ENCODE peak calls at places on chromosomes 13 and 19, in six cellular contexts. One of them, this sample, is unnamed.

GRCh38 chr19:6074709-6075403 is 35.4 kb downstream of the RFX2 start:
- DNase-seq in IMR-90: no peak
- DNase-seq in tibial nerve: no peak
- DNase-seq in mammary epithelial cell: no peak
- DNase-seq in left ventricle myocardium inferior: no peak
- DNase-seq in fibroblast of lung: no peak
- DNase-seq in this sample: no peak

GRCh38 chr19:29741776-29742175 is 26.7 kb upstream of the C19orf12 start:
- DNase-seq in fibroblast of lung: no peak
- DNase-seq in left ventricle myocardium inferior: no peak
- DNase-seq in IMR-90: no peak
- DNase-seq in mammary epithelial cell: no peak
- DNase-seq in tibial nerve: no peak
- DNase-seq in this sample: no peak

GRCh38 chr13:114248011-114248410 is 13.3 kb downstream of the CDC16 start:
- DNase-seq in mammary epithelial cell: no peak
- DNase-seq in fibroblast of lung: peak
- DNase-seq in tibial nerve: no peak
- DNase-seq in IMR-90: peak
- DNase-seq in left ventricle myocardium inferior: no peak
- DNase-seq in this sample: no peak

GRCh38 chr19:55086730-55087541 is 11.3 kb downstream of the EPS8L1 start:
- DNase-seq in tibial nerve: peak
- DNase-seq in fibroblast of lung: peak
- DNase-seq in IMR-90: peak
- DNase-seq in left ventricle myocardium inferior: peak
- DNase-seq in mammary epithelial cell: no peak
- DNase-seq in this sample: peak

GRCh38 chr13:111850976-111851375 is 216.0 kb upstream of the SOX1 start:
- DNase-seq in mammary epithelial cell: no peak
- DNase-seq in left ventricle myocardium inferior: no peak
- DNase-seq in tibial nerve: no peak
- DNase-seq in fibroblast of lung: no peak
- DNase-seq in IMR-90: no peak
- DNase-seq in this sample: no peak

GRCh38 chr19:34457446-34457845 is 24.1 kb upstream of the WTIP start:
- DNase-seq in left ventricle myocardium inferior: no peak
- DNase-seq in fibroblast of lung: no peak
- DNase-seq in tibial nerve: no peak
- DNase-seq in mammary epithelial cell: no peak
- DNase-seq in IMR-90: no peak
- DNase-seq in this sample: no peak

GRCh38 chr19:31054430-31054829 is 294.8 kb downstream of the TSHZ3 start:
- DNase-seq in tibial nerve: no peak
- DNase-seq in IMR-90: peak
- DNase-seq in left ventricle myocardium inferior: peak
- DNase-seq in mammary epithelial cell: peak
- DNase-seq in fibroblast of lung: peak
- DNase-seq in this sample: peak

GRCh38 chr13:94112227-94112626 is 367.3 kb downstream of the DCT start:
- DNase-seq in tibial nerve: peak
- DNase-seq in IMR-90: peak
- DNase-seq in mammary epithelial cell: peak
- DNase-seq in left ventricle myocardium inferior: no peak
- DNase-seq in fibroblast of lung: peak
- DNase-seq in this sample: peak

GRCh38 chr13:110944121-110944967 is 29.5 kb upstream of the ANKRD10 start:
- DNase-seq in left ventricle myocardium inferior: no peak
- DNase-seq in IMR-90: peak
- DNase-seq in fibroblast of lung: peak
- DNase-seq in tibial nerve: no peak
- DNase-seq in mammary epithelial cell: peak
- DNase-seq in this sample: peak

GRCh38 chr13:47215741-47216140 is 318.9 kb upstream of the HTR2A start:
- DNase-seq in fibroblast of lung: peak
- DNase-seq in tibial nerve: no peak
- DNase-seq in IMR-90: peak
- DNase-seq in left ventricle myocardium inferior: no peak
- DNase-seq in mammary epithelial cell: peak
- DNase-seq in this sample: peak

GRCh38 chr13:99380402-99380801 is 73.2 kb upstream of the GPR183 start:
- DNase-seq in tibial nerve: no peak
- DNase-seq in fibroblast of lung: no peak
- DNase-seq in mammary epithelial cell: no peak
- DNase-seq in left ventricle myocardium inferior: no peak
- DNase-seq in IMR-90: no peak
- DNase-seq in this sample: no peak
- H3K27ac ChIP-seq in tibial nerve: no peak
- H3K27ac ChIP-seq in fibroblast of lung: no peak
- H3K27ac ChIP-seq in mammary epithelial cell: no peak
- H3K27ac ChIP-seq in left ventricle myocardium inferior: peak
- H3K27ac ChIP-seq in IMR-90: no peak
- H3K27ac ChIP-seq in this sample: no peak

GRCh38 chr13:31538067-31539042 is 201.0 kb upstream of the RXFP2 start:
- DNase-seq in tibial nerve: no peak
- DNase-seq in mammary epithelial cell: peak
- DNase-seq in IMR-90: peak
- DNase-seq in fibroblast of lung: peak
- DNase-seq in left ventricle myocardium inferior: no peak
- DNase-seq in this sample: peak
- TF ChIP-seq CTCF in tibial nerve: no peak
- TF ChIP-seq CTCF in mammary epithelial cell: peak
- TF ChIP-seq CTCF in IMR-90: peak
- TF ChIP-seq CTCF in fibroblast of lung: peak
- TF ChIP-seq CTCF in left ventricle myocardium inferior: peak
- TF ChIP-seq CTCF in this sample: peak

DNA sequence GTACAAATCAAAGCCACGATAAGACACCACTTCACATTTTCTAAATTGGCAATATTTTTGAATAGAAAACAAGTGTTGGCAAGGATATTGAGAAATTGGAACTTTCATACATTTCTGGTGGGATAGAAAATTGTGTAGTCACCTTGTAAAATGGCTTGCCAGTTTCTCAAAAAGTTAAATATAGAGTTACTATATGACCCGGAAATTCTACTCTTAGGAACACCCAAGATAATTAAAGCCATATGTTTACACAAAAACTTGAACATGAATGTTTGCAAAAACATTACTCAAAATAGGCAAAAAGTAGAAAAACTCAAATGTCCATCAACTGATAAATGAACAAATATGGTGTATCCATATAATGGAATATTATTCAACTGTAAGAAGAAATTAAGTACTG is 552.5 kb downstream of the TBC1D4 start:
- DNase-seq in IMR-90: no peak
- DNase-seq in left ventricle myocardium inferior: no peak
- DNase-seq in fibroblast of lung: no peak
- DNase-seq in mammary epithelial cell: no peak
- DNase-seq in tibial nerve: no peak
- DNase-seq in this sample: no peak
- H3K27ac ChIP-seq in IMR-90: no peak
- H3K27ac ChIP-seq in left ventricle myocardium inferior: no peak
- H3K27ac ChIP-seq in fibroblast of lung: no peak
- H3K27ac ChIP-seq in mammary epithelial cell: no peak
- H3K27ac ChIP-seq in tibial nerve: no peak
- H3K27ac ChIP-seq in this sample: no peak

GRCh38 chr19:7917292-7918061 is 2.7 kb upstream of the SNAPC2 start:
- DNase-seq in mammary epithelial cell: no peak
- DNase-seq in IMR-90: peak
- DNase-seq in left ventricle myocardium inferior: no peak
- DNase-seq in fibroblast of lung: peak
- DNase-seq in tibial nerve: no peak
- DNase-seq in this sample: no peak
- TF ChIP-seq CTCF in mammary epithelial cell: no peak
- TF ChIP-seq CTCF in IMR-90: peak
- TF ChIP-seq CTCF in left ventricle myocardium inferior: peak
- TF ChIP-seq CTCF in fibroblast of lung: peak
- TF ChIP-seq CTCF in tibial nerve: peak
- TF ChIP-seq CTCF in this sample: peak

DNA sequence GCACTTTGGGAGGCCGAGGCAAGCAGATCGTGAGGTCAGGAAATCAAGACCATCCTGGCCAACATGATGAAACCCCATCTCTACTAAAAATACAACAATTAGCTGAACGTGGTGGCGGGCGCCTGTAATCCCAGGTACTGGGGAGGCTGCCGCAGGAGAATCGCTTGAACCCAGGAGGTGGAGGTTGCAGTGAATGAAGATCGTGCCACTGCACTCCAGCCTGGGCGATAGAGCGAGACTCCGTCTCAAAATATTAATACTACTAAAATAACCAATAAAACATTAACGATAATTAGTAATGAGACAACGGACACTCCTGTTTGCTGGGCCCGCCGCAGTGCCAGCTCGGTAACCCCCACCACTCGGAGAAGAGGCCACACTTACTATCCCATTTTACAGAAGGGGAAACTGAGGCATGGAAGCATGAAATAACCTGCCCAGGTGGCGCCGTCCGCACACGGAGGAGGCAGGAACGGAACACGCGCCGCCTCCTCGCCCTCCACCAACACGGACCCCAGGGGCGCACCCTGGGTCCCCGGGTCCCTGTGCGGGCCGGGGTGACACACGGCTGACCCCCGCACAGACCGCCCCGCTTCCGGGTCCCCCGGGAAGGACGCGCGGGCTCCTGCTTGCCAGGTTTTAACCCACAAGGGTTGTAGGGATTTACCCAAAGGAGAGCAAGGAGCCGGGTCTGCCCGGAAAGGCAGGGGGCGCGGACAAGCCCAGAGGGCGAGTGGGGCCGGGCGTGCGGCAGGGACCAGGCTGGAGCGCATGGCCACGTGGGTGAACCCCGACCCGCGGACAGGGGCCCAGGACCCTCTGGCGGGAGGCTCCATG is 1.6 kb downstream of the R3HDM4 start:
- DNase-seq in fibroblast of lung: no peak
- DNase-seq in IMR-90: no peak
- DNase-seq in mammary epithelial cell: no peak
- DNase-seq in left ventricle myocardium inferior: no peak
- DNase-seq in tibial nerve: no peak
- DNase-seq in this sample: no peak
- H3K27ac ChIP-seq in fibroblast of lung: no peak
- H3K27ac ChIP-seq in IMR-90: no peak
- H3K27ac ChIP-seq in mammary epithelial cell: no peak
- H3K27ac ChIP-seq in left ventricle myocardium inferior: no peak
- H3K27ac ChIP-seq in tibial nerve: no peak
- H3K27ac ChIP-seq in this sample: peak

GRCh38 chr19:45133661-45134060 is 27.1 kb downstream of the NKPD1 start:
- DNase-seq in tibial nerve: no peak
- DNase-seq in fibroblast of lung: no peak
- DNase-seq in mammary epithelial cell: no peak
- DNase-seq in IMR-90: no peak
- DNase-seq in left ventricle myocardium inferior: no peak
- DNase-seq in this sample: no peak
- TF ChIP-seq CTCF in tibial nerve: no peak
- TF ChIP-seq CTCF in fibroblast of lung: no peak
- TF ChIP-seq CTCF in mammary epithelial cell: no peak
- TF ChIP-seq CTCF in IMR-90: no peak
- TF ChIP-seq CTCF in left ventricle myocardium inferior: no peak
- TF ChIP-seq CTCF in this sample: no peak

This sample was measured in RWPE1.